ENCODE peak calls at places on chromosomes 12 and 14, in nine cellular contexts. N is iris pigment epithelial cell; L is astrocyte of the spinal cord; Y is T follicular helper cell; P is EH; I is pons; X is pancreas; J is Right ventricle myocardium superior; A is CD4-positive, alpha-beta T cell. V is an unnamed sample.

GRCh38 chr12:77231548-77231947 is 166.2 kb upstream of the E2F7 start:
- DNase-seq in P (peak), J (peak), Y (no peak), N (peak), A (no peak), I (no peak), X (peak), L (peak), V (peak)

GRCh38 chr12:69616025-69616424 is 5.3 kb upstream of the LRRC10 start:
- DNase-seq in P (no peak), J (no peak), Y (no peak), X (no peak), A (no peak), N (no peak), I (no peak), L (no peak), V (no peak)

GRCh38 chr12:85155791-85156190 is 119.6 kb downstream of the LRRIQ1 start:
- DNase-seq in J (no peak), L (peak), P (peak), Y (no peak), A (no peak), N (peak), X (no peak), I (peak), V (peak)

GRCh38 chr14:32408018-32408417 is 78.9 kb downstream of the AKAP6 start:
- DNase-seq in X (no peak), N (peak), A (no peak), J (no peak), I (no peak), Y (no peak), P (no peak), L (no peak), V (no peak)

GRCh38 chr14:34997762-34998161 is 15.0 kb downstream of the SRP54 start:
- DNase-seq in A (no peak), P (peak), N (peak), Y (no peak), I (no peak), L (no peak), J (no peak), X (no peak), V (no peak)

GRCh38 chr12:25852792-25853191 is 105.7 kb upstream of the RASSF8 start:
- DNase-seq in N (peak), Y (no peak), A (no peak), L (peak), X (no peak), P (peak), J (no peak), I (no peak), V (no peak)

GRCh38 chr12:67617619-67618018 is 30.9 kb upstream of the DYRK2 start:
- DNase-seq in A (no peak), X (no peak), J (no peak), P (no peak), N (no peak), I (no peak), L (no peak), Y (no peak), V (no peak)

GRCh38 chr12:100279612-100280244 is 12.8 kb downstream of the SCYL2 start:
- DNase-seq in P (peak), J (no peak), Y (no peak), X (no peak), N (peak), I (no peak), L (no peak), A (no peak), V (peak)

GRCh38 chr14:91337699-91338335 is 79.8 kb downstream of the CCDC88C start:
- DNase-seq in L (no peak), X (no peak), J (no peak), Y (no peak), P (no peak), A (no peak), I (no peak), N (no peak), V (no peak)

GRCh38 chr12:642633-643477 is 20.4 kb downstream of the NINJ2 start:
- DNase-seq in J (peak), P (peak), X (peak), N (peak), Y (peak), L (peak), I (peak), A (peak), V (peak)

GRCh38 chr14:54727929-54728328 is 161.0 kb downstream of the SAMD4A start:
- DNase-seq in N (no peak), J (no peak), I (no peak), X (no peak), Y (no peak), P (peak), L (no peak), A (no peak), V (no peak)

GRCh38 chr12:123598522-123598921 is 3.4 kb upstream of the DDX55 start:
- DNase-seq in N (no peak), I (no peak), Y (no peak), X (no peak), A (no peak), J (no peak), P (no peak), L (no peak), V (no peak)

GRCh38 chr14:94394594-94395305 is 6.3 kb upstream of the SERPINA1 start:
- DNase-seq in I (peak), Y (no peak), P (peak), N (peak), X (no peak), L (no peak), J (peak), A (no peak), V (peak)

GRCh38 chr12:91685917-91686316 is 459.7 kb downstream of the BTG1 start:
- DNase-seq in L (peak), A (no peak), I (no peak), N (peak), P (no peak), J (no peak), X (no peak), Y (no peak), V (no peak)

GRCh38 chr12:1738480-1738879 is 47.6 kb downstream of the ADIPOR2 start:
- DNase-seq in N (no peak), J (no peak), X (no peak), L (no peak), A (no peak), Y (no peak), P (no peak), I (no peak), V (no peak)

GRCh38 chr12:102954143-102954542 is 3.3 kb upstream of the ASCL1 start:
- DNase-seq in L (no peak), I (no peak), A (no peak), P (no peak), J (no peak), N (no peak), X (no peak), Y (no peak), V (no peak)

GRCh38 chr12:123058471-123058870 is 78.0 kb downstream of the ARL6IP4 start:
- DNase-seq in P (no peak), N (no peak), J (no peak), Y (no peak), L (no peak), X (no peak), I (no peak), A (no peak), V (no peak)